ENCODE peak calls at places on chromosomes 7 and 10, in eight cellular contexts. Q is psoas muscle; P is CD8-positive, alpha-beta T cell; V is uterus; T is pancreas; A is HCT116; B is cardiac muscle cell; F is neural progenitor cell. Z is an unnamed sample.

GRCh38 chr10:12631787-12632562 is 282.6 kb downstream of the CAMK1D start:
- DNase-seq in F (no peak), Q (no peak), T (no peak), P (no peak), A (no peak), B (no peak), V (no peak), Z (no peak)

GRCh38 chr7:30770936-30771858 is at the start of gene MINDY4:
- DNase-seq in B (peak; percentile 91), F (peak; percentile 91), V (peak; percentile 78), Q (peak; percentile 92), T (peak; percentile 81), A (peak; percentile 54), P (peak; percentile 40), Z (peak; percentile 89)

GRCh38 chr10:34906021-34906965 is 91.2 kb upstream of the PARD3 start:
- DNase-seq in B (peak; percentile 22), P (no peak), A (no peak), F (peak; percentile 74), V (no peak), Q (peak; percentile 61), T (no peak), Z (peak; percentile 59)

GRCh38 chr7:29369909-29370488 is 175.4 kb downstream of the CHN2 start:
- DNase-seq in B (peak; percentile 8), V (no peak), F (no peak), A (no peak), T (no peak), P (no peak), Q (no peak), Z (no peak)

GRCh38 chr10:64062793-64063192 is 541.6 kb downstream of the REEP3 start:
- DNase-seq in T (no peak), V (no peak), B (no peak), P (no peak), A (no peak), Q (no peak), F (no peak), Z (no peak)

GRCh38 chr10:13949844-13950542 is 363.2 kb downstream of the PRPF18 start:
- DNase-seq in A (no peak), V (no peak), F (no peak), P (no peak), Q (no peak), B (peak; percentile 70), T (no peak), Z (no peak)

GRCh38 chr10:23693895-23694294 is 255.0 kb downstream of the OTUD1 start:
- DNase-seq in B (no peak), Q (no peak), V (no peak), T (no peak), A (no peak), P (no peak), F (peak; percentile 48), Z (no peak)

GRCh38 chr10:112548535-112549276 is 101.7 kb downstream of the VTI1A start:
- DNase-seq in A (no peak), V (no peak), B (no peak), F (no peak), T (no peak), Q (no peak), P (no peak), Z (no peak)

GRCh38 chr10:132383026-132383565 is 13.9 kb upstream of the PWWP2B start:
- DNase-seq in P (no peak), T (no peak), B (no peak), V (peak; percentile 28), Q (peak; percentile 11), F (no peak), A (no peak), Z (no peak)

GRCh38 chr7:102317231-102318059 is 30.8 kb downstream of the SH2B2 start:
- DNase-seq in V (no peak), P (no peak), A (no peak), B (no peak), Q (no peak), T (no peak), F (no peak), Z (no peak)

GRCh38 chr7:108203433-108204002 is 73.4 kb upstream of the LAMB4 start:
- DNase-seq in V (no peak), T (no peak), A (no peak), F (no peak), Q (no peak), B (no peak), P (no peak), Z (no peak)

GRCh38 chr7:38294926-38295325 is 21.5 kb upstream of the TARP start:
- DNase-seq in Q (no peak), A (no peak), B (no peak), P (no peak), V (no peak), T (no peak), F (no peak), Z (no peak)

GRCh38 chr7:140403878-140404564 is at the start of gene RAB19:
- DNase-seq in T (peak; percentile 78), F (peak; percentile 43), P (peak; percentile 31), V (no peak), Q (no peak), B (no peak), A (peak; percentile 16), Z (peak; percentile 74)

GRCh38 chr10:57785068-57785467 is 482.6 kb downstream of the IPMK start:
- DNase-seq in T (no peak), A (no peak), P (no peak), F (no peak), V (no peak), Q (no peak), B (no peak), Z (no peak)

GRCh38 chr7:82455295-82455694 is 11.7 kb upstream of the CACNA2D1 start:
- DNase-seq in P (no peak), T (no peak), B (no peak), F (no peak), A (no peak), Q (no peak), V (no peak), Z (no peak)

DNA sequence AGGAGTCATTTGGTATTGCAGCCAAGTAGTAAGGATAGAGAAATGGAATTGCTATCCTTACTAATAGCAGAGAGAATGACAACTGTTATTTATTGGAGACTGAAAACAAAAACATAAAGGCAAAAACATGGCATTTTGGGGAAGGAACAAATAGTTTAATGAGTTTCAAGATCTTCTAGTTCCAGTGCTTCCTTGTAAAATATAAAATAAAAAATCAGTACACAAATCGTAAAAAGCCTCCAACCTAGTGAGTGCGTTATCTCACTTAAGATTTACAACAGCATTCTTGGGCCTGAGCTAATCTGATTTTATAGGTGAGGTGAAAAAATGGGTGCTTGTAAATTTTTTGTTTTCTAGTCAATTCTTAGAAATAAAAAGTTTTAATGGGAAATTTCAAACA is 3.3 kb downstream of the RBM33 start:
- DNase-seq in Q (no peak), T (no peak), A (no peak), P (no peak), V (no peak), F (no peak), B (no peak), Z (no peak)
- H3K4me1 ChIP-seq in Q (peaks cover 43% of the 10 kb centered on the region), T (peaks cover 21% of the 10 kb centered on the region), A (peaks cover 13% of the 10 kb centered on the region), P (peaks cover 58% of the 10 kb centered on the region), V (no peaks in the 10 kb centered on the region), F (peaks cover 12% of the 10 kb centered on the region), B (peaks cover 11% of the 10 kb centered on the region), Z (peaks cover 36% of the 10 kb centered on the region)

GRCh38 chr7:541661-542060 is 22.0 kb upstream of the PDGFA start:
- DNase-seq in T (no peak), V (no peak), B (no peak), Q (no peak), P (no peak), A (no peak), F (no peak), Z (no peak)

GRCh38 chr7:538764-539685 is 19.4 kb upstream of the PDGFA start:
- DNase-seq in A (no peak), F (no peak), B (no peak), P (no peak), Q (no peak), V (no peak), T (no peak), Z (peak; percentile 68)

GRCh38 chr7:540997-541396 is 21.4 kb upstream of the PDGFA start:
- DNase-seq in Q (no peak), P (no peak), V (no peak), T (no peak), A (no peak), B (no peak), F (no peak), Z (no peak)

GRCh38 chr7:540579-540978 is 20.9 kb upstream of the PDGFA start:
- DNase-seq in V (no peak), F (no peak), P (no peak), B (no peak), T (no peak), A (no peak), Q (no peak), Z (no peak)

GRCh38 chr7:539731-540411 is 20.2 kb upstream of the PDGFA start:
- DNase-seq in P (no peak), F (no peak), Q (no peak), V (no peak), T (peak; percentile 75), B (peak; percentile 61), A (peak; percentile 82), Z (peak; percentile 72)
- H3K27ac ChIP-seq in P (no peak overlapping the region), F (no peak overlapping the region), Q (no peak overlapping the region), V (no peak overlapping the region), T (peak overlapping the region; percentile 68), B (peak overlapping the region; percentile 23), A (peak overlapping the region; percentile 100), Z (peak overlapping the region; percentile 81)

GRCh38 chr7:7176421-7177043 is 5.8 kb upstream of the C1GALT1 start:
- DNase-seq in B (peak; percentile 78), V (no peak), A (peak; percentile 76), P (no peak), T (no peak), F (peak; percentile 64), Q (no peak), Z (no peak)
- H3K4me3 ChIP-seq in B (no peak overlapping the region), V (no peak overlapping the region), A (peak overlapping the region; percentile 36), P (no peak overlapping the region), T (no peak overlapping the region), F (no peak overlapping the region), Q (no peak overlapping the region), Z (no peak overlapping the region)

GRCh38 chr7:2699289-2699620 is 11.3 kb downstream of the AMZ1 start:
- DNase-seq in Q (no peak), T (no peak), V (no peak), B (no peak), F (no peak), P (no peak), A (no peak), Z (no peak)
- H3K4me1 ChIP-seq in Q (no peaks in the 10 kb centered on the region), T (no peaks in the 10 kb centered on the region), V (no peaks in the 10 kb centered on the region), B (no peaks in the 10 kb centered on the region), F (no peaks in the 10 kb centered on the region), P (peaks cover 23% of the 10 kb centered on the region), A (peaks cover 3% of the 10 kb centered on the region), Z (no peaks in the 10 kb centered on the region)

GRCh38 chr7:106074257-106074656 is 37.9 kb downstream of the SYPL1 start:
- DNase-seq in V (no peak), B (no peak), Q (no peak), T (no peak), F (no peak), P (no peak), A (no peak), Z (no peak)
- H3K27ac ChIP-seq in V (no peak overlapping the region), B (no peak overlapping the region), Q (no peak overlapping the region), T (no peak overlapping the region), F (no peak overlapping the region), P (no peak overlapping the region), A (no peak overlapping the region), Z (no peak overlapping the region)

DNA sequence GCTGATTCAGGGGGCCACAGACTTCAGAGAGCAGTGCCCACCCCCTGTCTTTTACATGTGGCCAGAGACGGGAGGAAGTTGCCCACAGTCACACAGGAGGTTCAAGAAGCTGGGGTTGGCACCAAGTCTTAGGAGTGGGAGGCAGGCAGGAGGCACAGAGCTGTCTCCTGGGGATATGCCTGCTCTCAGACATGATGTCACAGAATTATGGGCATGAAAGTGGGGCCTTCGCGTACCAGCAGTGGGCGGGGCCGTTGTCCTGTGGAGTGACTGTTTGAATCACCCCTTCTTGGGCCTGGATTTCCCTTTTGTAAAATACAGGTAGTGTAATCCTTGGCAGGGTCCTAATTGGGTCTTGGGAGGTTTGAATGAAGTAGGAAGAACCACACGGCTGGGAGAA is 81.2 kb upstream of the PPIF start:
- DNase-seq in A (no peak), Q (no peak), P (no peak), V (no peak), T (no peak), B (no peak), F (no peak), Z (no peak)
- H3K4me3 ChIP-seq in A (no peak overlapping the region), Q (no peak overlapping the region), P (no peak overlapping the region), V (no peak overlapping the region), T (no peak overlapping the region), B (no peak overlapping the region), F (no peak overlapping the region), Z (no peak overlapping the region)